ENCODE peak calls at places on chromosomes 13 and 19, in four cellular contexts. C is BJ, H is body of pancreas, G is fibroblast of lung. E is an unnamed sample.

GRCh38 chr13:73767191-73767741 is 366.9 kb downstream of the KLF12 start:
- DNase-seq in H (no peak), G (peak), C (no peak), E (peak)

GRCh38 chr13:108086678-108087077 is 128.7 kb downstream of the LIG4 start:
- DNase-seq in C (no peak), H (peak), G (peak), E (no peak)

GRCh38 chr13:26022538-26023292 is 29.1 kb downstream of the SHISA2 start:
- DNase-seq in G (peak), H (peak), C (peak), E (no peak)

GRCh38 chr13:78625384-78625783 is 22.0 kb upstream of the POU4F1 start:
- DNase-seq in H (no peak), C (no peak), G (no peak), E (no peak)

GRCh38 chr13:46810440-46810839 is 13.5 kb upstream of the ESD start:
- DNase-seq in G (no peak), H (no peak), C (no peak), E (no peak)

GRCh38 chr19:5953680-5954213 is 24.2 kb downstream of the RANBP3 start:
- DNase-seq in H (no peak), C (no peak), G (no peak), E (no peak)

GRCh38 chr13:106536244-106537034 is 977 bp upstream of the EFNB2 start:
- DNase-seq in G (peak), C (no peak), H (peak), E (peak)

GRCh38 chr13:74206061-74206561 is 71.9 kb upstream of the KLF12 start:
- DNase-seq in C (peak), H (no peak), G (peak), E (no peak)

GRCh38 chr13:73034901-73035300 is 23.9 kb upstream of the KLF5 start:
- DNase-seq in H (no peak), C (no peak), G (no peak), E (no peak)

GRCh38 chr13:79128158-79128557 is 277.9 kb downstream of the RBM26 start:
- DNase-seq in G (peak), C (no peak), H (no peak), E (peak)

GRCh38 chr19:53876651-53877224 is 5.3 kb upstream of the PRKCG start:
- DNase-seq in G (no peak), H (no peak), C (no peak), E (no peak)

GRCh38 chr19:46442808-46443450 is 14.2 kb upstream of the PNMA8C start:
- DNase-seq in G (peak), H (peak), C (no peak), E (peak)

GRCh38 chr19:15123900-15124299 is 16.7 kb downstream of the SYDE1 start:
- DNase-seq in C (no peak), H (peak), G (no peak), E (peak)

GRCh38 chr19:29671393-29672076 is 6.3 kb downstream of the PLEKHF1 start:
- DNase-seq in G (no peak), C (no peak), H (peak), E (peak)

GRCh38 chr13:96141032-96141431 is 51.1 kb downstream of the HS6ST3 start:
- DNase-seq in G (peak), C (no peak), H (no peak), E (no peak)
- TF ChIP-seq CTCF in G (peak), C (no peak), H (no peak), E (peak)

DNA sequence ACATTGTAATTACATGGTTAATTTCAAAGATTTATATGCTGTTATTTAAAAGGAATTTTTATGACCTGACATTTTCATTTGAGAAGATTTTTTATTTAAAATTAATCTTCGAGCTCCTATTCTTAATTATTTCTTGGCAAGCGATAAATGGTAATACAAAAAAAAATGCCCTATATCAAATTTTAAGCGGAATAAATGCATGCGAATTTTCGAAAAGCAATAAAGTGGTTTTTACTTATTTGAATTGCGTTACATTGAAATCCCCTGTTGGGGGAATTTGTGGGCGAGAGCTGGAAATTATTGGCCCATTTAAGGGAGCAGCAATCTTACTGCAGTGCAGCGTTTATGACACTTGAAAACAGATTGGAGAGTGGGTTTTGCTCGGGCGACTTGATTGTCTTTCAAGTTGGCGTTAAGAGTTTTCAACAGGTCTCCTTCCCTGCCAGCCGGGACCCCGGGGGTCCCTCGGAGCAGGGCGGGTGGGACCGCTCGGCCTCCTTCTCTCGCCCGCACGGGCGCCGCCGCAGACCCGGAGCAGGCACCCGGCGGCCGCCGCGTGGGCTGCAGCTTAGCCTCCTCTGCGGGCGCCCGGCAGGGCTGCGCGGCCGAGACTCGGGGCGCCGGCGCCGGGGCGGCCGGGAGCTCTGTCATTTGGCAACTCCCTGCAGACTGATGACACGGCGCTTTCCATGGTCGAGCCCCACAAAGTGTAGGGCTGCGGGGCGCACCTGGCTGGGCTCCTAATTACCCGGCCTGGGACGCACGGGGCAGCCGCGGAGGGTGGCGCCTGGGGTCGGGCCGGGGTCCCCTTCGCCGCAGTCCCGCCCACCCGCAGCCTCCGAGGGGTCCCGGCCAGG is 255.1 kb upstream of the SOX21 start:
- DNase-seq in C (no peak), G (peak), H (no peak), E (no peak)
- H3K4me3 ChIP-seq in C (peak), G (peak), H (no peak), E (peak)

GRCh38 chr13:85261757-85262346 is 537.4 kb downstream of the SLITRK6 start:
- DNase-seq in C (no peak), G (peak), H (no peak), E (no peak)
- TF ChIP-seq CTCF in C (peak), G (peak), H (no peak), E (peak)

GRCh38 chr13:40589285-40590109 is 76.9 kb downstream of the FOXO1 start:
- DNase-seq in G (peak), C (no peak), H (peak), E (no peak)
- H3K4me3 ChIP-seq in G (no peak), C (no peak), H (no peak), E (no peak)

GRCh38 chr19:18306209-18306902 is 16.5 kb downstream of the LSM4 start:
- DNase-seq in H (no peak), C (no peak), G (no peak), E (no peak)
- TF ChIP-seq CTCF in H (no peak), C (no peak), G (no peak), E (no peak)